ENCODE peak calls at places on chromosome 4, in seven cellular contexts. One of them, this sample, is unnamed.

GRCh38 chr4:108466936-108467902 is 153.2 kb upstream of the RPL34 start:
- DNase-seq in EH: peak
- DNase-seq in dermis microvascular lymphatic vessel endothelial cell: no peak
- DNase-seq in AG20443: peak
- DNase-seq in HFFc6: peak
- DNase-seq in renal cortical epithelial cell: peak
- DNase-seq in skeletal muscle cell: peak
- DNase-seq in this sample: no peak

GRCh38 chr4:27684501-27685077 is 823.9 kb downstream of the STIM2 start:
- DNase-seq in EH: peak
- DNase-seq in dermis microvascular lymphatic vessel endothelial cell: peak
- DNase-seq in AG20443: peak
- DNase-seq in HFFc6: peak
- DNase-seq in renal cortical epithelial cell: peak
- DNase-seq in skeletal muscle cell: peak
- DNase-seq in this sample: peak

GRCh38 chr4:133969202-133969873 is 232.3 kb downstream of the PABPC4L start:
- DNase-seq in EH: peak
- DNase-seq in dermis microvascular lymphatic vessel endothelial cell: no peak
- DNase-seq in AG20443: no peak
- DNase-seq in HFFc6: no peak
- DNase-seq in renal cortical epithelial cell: peak
- DNase-seq in skeletal muscle cell: peak
- DNase-seq in this sample: peak

GRCh38 chr4:96150501-96150900 is 310.6 kb downstream of the PDHA2 start:
- DNase-seq in EH: no peak
- DNase-seq in dermis microvascular lymphatic vessel endothelial cell: no peak
- DNase-seq in AG20443: no peak
- DNase-seq in HFFc6: no peak
- DNase-seq in renal cortical epithelial cell: no peak
- DNase-seq in skeletal muscle cell: no peak
- DNase-seq in this sample: no peak

GRCh38 chr4:47510506-47511143 is 25.6 kb downstream of the ATP10D start:
- DNase-seq in EH: peak
- DNase-seq in dermis microvascular lymphatic vessel endothelial cell: no peak
- DNase-seq in AG20443: no peak
- DNase-seq in HFFc6: peak
- DNase-seq in renal cortical epithelial cell: peak
- DNase-seq in skeletal muscle cell: no peak
- DNase-seq in this sample: no peak

GRCh38 chr4:149987330-149987751 is 90.9 kb upstream of the DCLK2 start:
- DNase-seq in EH: peak
- DNase-seq in dermis microvascular lymphatic vessel endothelial cell: no peak
- DNase-seq in AG20443: no peak
- DNase-seq in HFFc6: no peak
- DNase-seq in renal cortical epithelial cell: peak
- DNase-seq in skeletal muscle cell: no peak
- DNase-seq in this sample: no peak

GRCh38 chr4:67160409-67160808 is 384.9 kb downstream of the CENPC start:
- DNase-seq in EH: no peak
- DNase-seq in dermis microvascular lymphatic vessel endothelial cell: no peak
- DNase-seq in AG20443: no peak
- DNase-seq in HFFc6: no peak
- DNase-seq in renal cortical epithelial cell: no peak
- DNase-seq in skeletal muscle cell: no peak
- DNase-seq in this sample: no peak

GRCh38 chr4:114115526-114115925 is 136.1 kb upstream of the ARSJ start:
- DNase-seq in EH: no peak
- DNase-seq in dermis microvascular lymphatic vessel endothelial cell: no peak
- DNase-seq in AG20443: no peak
- DNase-seq in HFFc6: no peak
- DNase-seq in renal cortical epithelial cell: no peak
- DNase-seq in skeletal muscle cell: no peak
- DNase-seq in this sample: no peak

GRCh38 chr4:106898621-106899230 is 137.4 kb downstream of the DKK2 start:
- DNase-seq in EH: peak
- DNase-seq in dermis microvascular lymphatic vessel endothelial cell: peak
- DNase-seq in AG20443: peak
- DNase-seq in HFFc6: peak
- DNase-seq in renal cortical epithelial cell: peak
- DNase-seq in skeletal muscle cell: peak
- DNase-seq in this sample: peak